ENCODE peak calls at places on chromosomes 16 and 17, in seven cellular contexts. R is SK-N-SH, P is HL-60, G is A549, Z is HCT116, Q is GM12878, E is K562. X is an unnamed sample.

GRCh38 chr17:48131216-48131824 is 23.8 kb downstream of the SNX11 start:
- DNase-seq in E (peak; percentile 74), Z (peak; percentile 80), Q (no peak), G (peak; percentile 87), R (peak; percentile 82), P (peak; percentile 69), X (peak; percentile 96)

GRCh38 chr16:69396187-69397061 is 10.6 kb upstream of the TERF2 start:
- DNase-seq in R (peak; percentile 68), Z (peak; percentile 88), G (peak; percentile 59), P (peak; percentile 93), Q (peak; percentile 45), E (peak; percentile 65), X (peak; percentile 93)

GRCh38 chr16:62256406-62256805 is 220.2 kb upstream of the CDH8 start:
- DNase-seq in P (no peak), G (no peak), E (no peak), Q (no peak), R (peak; percentile 7), Z (no peak), X (peak; percentile 67)

GRCh38 chr16:1341495-1342388 is 8.3 kb downstream of the BAIAP3 start:
- DNase-seq in E (no peak), Z (no peak), G (no peak), R (no peak), P (no peak), Q (no peak), X (no peak)

GRCh38 chr17:61805399-61805798 is 57.9 kb downstream of the BRIP1 start:
- DNase-seq in Z (peak; percentile 13), G (no peak), R (no peak), P (no peak), Q (no peak), E (no peak), X (no peak)

GRCh38 chr17:78890111-78890897 is 12.7 kb downstream of the CEP295NL start:
- DNase-seq in G (no peak), E (no peak), R (no peak), Z (no peak), Q (no peak), P (peak; percentile 99), X (no peak)

GRCh38 chr16:30958164-30959083 is 870 bp downstream of the SETD1A start:
- DNase-seq in R (peak; percentile 93), Q (no peak), G (peak; percentile 80), P (peak; percentile 24), Z (peak; percentile 35), E (peak; percentile 95), X (peak; percentile 75)

GRCh38 chr16:11325404-11326083 is 19.7 kb upstream of the RMI2 start:
- DNase-seq in E (no peak), P (peak; percentile 53), Q (peak; percentile 68), R (no peak), Z (no peak), G (no peak), X (no peak)

GRCh38 chr17:1060991-1061390 is 64.1 kb downstream of the TIMM22 start:
- DNase-seq in R (no peak), E (no peak), Z (peak; percentile 93), G (peak; percentile 84), Q (no peak), P (no peak), X (no peak)

GRCh38 chr17:39979021-39979660 is 1.5 kb upstream of the PSMD3 start:
- DNase-seq in Q (no peak), E (no peak), P (no peak), G (no peak), R (no peak), Z (no peak), X (no peak)

GRCh38 chr17:79002291-79002690 is 7.3 kb downstream of the CANT1 start:
- DNase-seq in Q (no peak), P (no peak), R (no peak), Z (no peak), G (no peak), E (no peak), X (no peak)

GRCh38 chr16:13631916-13632315 is 288.0 kb upstream of the ERCC4 start:
- DNase-seq in P (no peak), E (no peak), G (no peak), Q (no peak), R (no peak), Z (no peak), X (no peak)

GRCh38 chr16:70572050-70572925 is 48.7 kb downstream of the SF3B3 start:
- DNase-seq in R (no peak), P (no peak), Z (no peak), Q (no peak), E (no peak), G (no peak), X (no peak)

GRCh38 chr17:75307957-75308731 is 18.9 kb upstream of the SLC25A19 start:
- DNase-seq in R (no peak), Z (no peak), G (no peak), P (no peak), E (no peak), Q (no peak), X (no peak)

GRCh38 chr17:75313941-75314550 is 24.8 kb upstream of the SLC25A19 start:
- DNase-seq in R (no peak), Q (no peak), G (no peak), E (no peak), P (peak; percentile 90), Z (no peak), X (no peak)

DNA sequence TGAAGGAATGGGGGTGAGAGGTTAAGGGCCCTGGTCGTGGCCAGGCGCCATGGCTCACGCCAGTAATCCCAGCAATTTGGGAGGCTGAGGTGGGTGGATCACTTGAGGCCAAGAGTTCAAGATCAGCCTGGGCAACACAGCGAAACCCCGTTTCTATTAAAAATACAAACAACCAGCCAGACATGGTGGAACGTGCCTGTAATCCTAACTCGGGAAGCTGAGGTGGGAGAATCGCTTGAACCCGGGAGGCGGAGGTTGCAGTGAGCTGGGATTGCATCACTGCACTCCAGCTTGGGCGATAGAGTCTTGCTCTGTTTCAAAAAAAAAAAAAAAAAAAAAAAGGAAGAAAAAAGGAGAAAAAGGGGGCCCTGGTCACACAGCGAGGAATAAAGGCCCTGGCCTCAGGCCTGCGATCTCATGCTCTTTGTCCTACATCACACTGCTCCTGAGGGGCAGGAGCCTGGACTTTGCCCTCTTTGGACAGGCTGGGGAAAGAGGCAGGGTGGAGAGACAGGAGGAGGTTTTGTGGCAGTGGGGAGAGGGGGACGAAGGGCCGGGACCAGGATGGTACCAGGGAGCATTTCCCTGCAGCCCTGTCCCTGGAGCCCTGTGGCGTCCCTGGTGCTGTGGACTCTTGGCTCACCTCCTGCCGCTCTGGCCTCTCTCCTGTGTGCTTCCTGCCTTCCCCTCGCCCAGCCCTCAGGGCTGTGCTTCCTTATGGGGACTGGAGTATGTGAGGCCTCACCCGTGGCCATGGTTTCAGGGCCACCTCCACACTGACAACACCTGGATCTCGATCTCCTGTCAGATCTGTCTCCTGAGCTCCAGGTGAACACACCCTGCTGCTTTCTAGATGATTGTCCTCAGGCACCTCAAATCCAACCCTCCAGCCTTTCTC is 19.7 kb upstream of the SLC25A19 start:
- DNase-seq in R (no peak), G (peak; percentile 35), Q (no peak), Z (no peak), P (peak; percentile 69), E (no peak), X (no peak)
- TF ChIP-seq REST in R (no peak), G (no peak), Q (no peak), Z (no peak), P (no peak), E (no peak), X (no peak)

GRCh38 chr16:48383877-48384304 is 1.3 kb downstream of the SIAH1 start:
- DNase-seq in P (peak; percentile 25), E (no peak), R (no peak), Q (no peak), Z (no peak), G (no peak), X (peak; percentile 35)

GRCh38 chr16:48383204-48383876 is 1.9 kb downstream of the SIAH1 start:
- DNase-seq in R (no peak), Z (no peak), Q (no peak), P (no peak), E (no peak), G (no peak), X (no peak)

GRCh38 chr16:48385272-48385953 is at the start of gene SIAH1:
- DNase-seq in R (peak; percentile 98), E (peak; percentile 91), Z (no peak), G (peak; percentile 76), Q (no peak), P (peak; percentile 68), X (peak; percentile 89)

GRCh38 chr16:48384305-48384981 is 770 bp downstream of the SIAH1 start:
- DNase-seq in Z (no peak), P (peak; percentile 27), Q (no peak), R (peak; percentile 94), G (peak; percentile 71), E (no peak), X (peak; percentile 66)

GRCh38 chr16:48384982-48385271 is 286 bp downstream of the SIAH1 start:
- DNase-seq in E (peak; percentile 87), Q (no peak), R (no peak), P (no peak), Z (no peak), G (no peak), X (peak; percentile 54)
- TF ChIP-seq REST in E (no peak), Q (no peak), R (no peak), P (no peak), Z (no peak), G (no peak), X (no peak)

GRCh38 chr17:32960815-32961214 is 30.8 kb upstream of the SPACA3 start:
- DNase-seq in G (no peak), Q (no peak), Z (no peak), P (no peak), R (no peak), E (no peak), X (no peak)
- TF ChIP-seq REST in G (no peak), Q (no peak), Z (no peak), P (no peak), R (no peak), E (no peak), X (no peak)

DNA sequence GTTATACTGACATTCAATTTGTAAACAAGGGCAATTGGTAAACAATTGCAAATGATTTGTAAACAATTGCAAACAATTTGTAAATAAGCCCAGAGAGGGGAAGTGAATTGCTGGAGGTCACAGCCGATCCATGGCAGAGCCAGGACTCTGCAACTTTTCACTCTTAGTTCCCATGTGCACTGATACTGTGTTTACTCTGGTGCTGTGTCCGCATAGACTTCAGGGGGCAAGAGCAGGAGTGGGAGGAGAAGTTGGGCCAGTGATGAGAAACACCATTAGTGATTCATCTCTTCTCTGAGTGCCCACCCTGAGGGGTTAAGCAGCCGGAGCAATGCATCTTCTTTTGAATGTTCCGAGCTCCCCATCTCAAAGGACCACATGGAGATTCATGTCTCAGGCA is 14.0 kb downstream of the SCNN1G start:
- DNase-seq in R (no peak), Q (no peak), Z (no peak), E (no peak), P (no peak), G (no peak), X (no peak)
- TF ChIP-seq REST in R (no peak), Q (no peak), Z (no peak), E (no peak), P (no peak), G (no peak), X (no peak)

GRCh38 chr16:75273054-75273925 is 21.9 kb upstream of the BCAR1 start:
- DNase-seq in G (no peak), R (no peak), Q (no peak), P (no peak), Z (no peak), E (no peak), X (no peak)
- TF ChIP-seq REST in G (no peak), R (no peak), Q (no peak), P (no peak), Z (no peak), E (no peak), X (no peak)

GRCh38 chr16:50254072-50254471 is 12.3 kb upstream of the ADCY7 start:
- DNase-seq in R (no peak), Q (no peak), P (no peak), Z (no peak), E (peak; percentile 69), G (no peak), X (no peak)
- TF ChIP-seq REST in R (no peak), Q (no peak), P (no peak), Z (no peak), E (no peak), G (no peak), X (no peak)